ENCODE peak calls at places on chromosomes 6 and 20, in nine cellular contexts. P is NCI-H2081; M is amniotic stem cell; T is stimulated activated CD4-positive, alpha-beta T cell treated with anti-CD3 and anti-CD28 coated beads, Interleukin-12 subunit alpha, Interleukin-12 subunit beta, amount 100 ng/mL, for 4 hours; I is CD4-positive, alpha-beta memory T cell; C is NCI-H1436; W is AG08395; V is upper lobe of right lung; U is RWPE2. O is an unnamed sample.

GRCh38 chr6:48069280-48069679 is 41.7 kb downstream of the PTCHD4 start:
- DNase-seq in V (peak), I (no peak), U (no peak), W (no peak), P (no peak), T (no peak), C (no peak), M (no peak), O (no peak)

GRCh38 chr20:51570755-51571469 is 28.4 kb upstream of the NFATC2 start:
- DNase-seq in W (peak), V (no peak), C (no peak), M (no peak), U (no peak), I (no peak), P (no peak), T (no peak), O (no peak)

GRCh38 chr20:25226433-25227316 is 21.2 kb upstream of the PYGB start:
- DNase-seq in M (no peak), W (no peak), U (no peak), I (no peak), V (no peak), C (no peak), T (no peak), P (no peak), O (no peak)

GRCh38 chr20:61927826-61928541 is 137.7 kb downstream of the TAF4 start:
- DNase-seq in T (no peak), C (no peak), W (no peak), I (no peak), V (peak), U (peak), M (no peak), P (no peak), O (no peak)

GRCh38 chr20:21665687-21666446 is 39.6 kb upstream of the PAX1 start:
- DNase-seq in T (no peak), U (no peak), C (no peak), I (no peak), W (no peak), P (no peak), M (no peak), V (no peak), O (no peak)

GRCh38 chr6:137248702-137249101 is 29.5 kb upstream of the IFNGR1 start:
- DNase-seq in T (no peak), U (no peak), M (no peak), P (no peak), I (no peak), C (no peak), V (no peak), W (no peak), O (no peak)

GRCh38 chr6:7236312-7237209 is 76.4 kb downstream of the SSR1 start:
- DNase-seq in V (no peak), U (peak), M (no peak), P (no peak), W (no peak), I (no peak), T (no peak), C (no peak), O (no peak)

GRCh38 chr6:15058200-15059070 is 187.4 kb upstream of the JARID2 start:
- DNase-seq in U (no peak), V (no peak), C (no peak), W (no peak), M (no peak), P (no peak), I (no peak), T (no peak), O (no peak)

GRCh38 chr20:52340036-52340634 is 148.6 kb upstream of the ZFP64 start:
- DNase-seq in I (no peak), P (no peak), T (no peak), C (no peak), M (no peak), W (no peak), U (no peak), V (no peak), O (peak)

GRCh38 chr20:37945034-37945660 is 42.2 kb downstream of the VSTM2L start:
- DNase-seq in T (no peak), W (no peak), I (no peak), U (peak), C (peak), M (no peak), V (no peak), P (peak), O (no peak)

GRCh38 chr6:75493400-75494064 is at the start of gene FILIP1:
- DNase-seq in V (no peak), P (no peak), T (no peak), C (no peak), U (no peak), M (no peak), W (peak), I (no peak), O (no peak)

GRCh38 chr6:125668071-125668470 is 81.4 kb upstream of the HEY2 start:
- DNase-seq in I (no peak), U (no peak), T (no peak), P (no peak), C (no peak), W (no peak), V (no peak), M (no peak), O (no peak)

GRCh38 chr6:85126448-85127178 is 323.3 kb upstream of the NT5E start:
- DNase-seq in P (no peak), U (no peak), V (no peak), W (peak), C (no peak), M (no peak), I (no peak), T (no peak), O (peak)